ENCODE peak calls at places on chromosomes 16 and 17, in six cellular contexts. One of them, this sample, is unnamed.

GRCh38 chr16:83699817-83700216 is 108.0 kb upstream of the HSBP1 start:
- DNase-seq in NCI-H460: no peak
- DNase-seq in activated naive CD4-positive, alpha-beta T cell: no peak
- DNase-seq in stimulated activated CD4-positive, alpha-beta T cell treated with anti-CD3 and anti-CD28 coated beads, Interleukin-2, amount 100 ng/mL, for 24 hours: no peak
- DNase-seq in choroid plexus epithelial cell: no peak
- DNase-seq in NCI-H1694 treated with DMSO at 0.1 percent for 48 hours: no peak
- DNase-seq in this sample: no peak

GRCh38 chr17:45394001-45394912 is 38.4 kb downstream of the ARHGAP27 start:
- DNase-seq in NCI-H460: no peak
- DNase-seq in activated naive CD4-positive, alpha-beta T cell: no peak
- DNase-seq in stimulated activated CD4-positive, alpha-beta T cell treated with anti-CD3 and anti-CD28 coated beads, Interleukin-2, amount 100 ng/mL, for 24 hours: no peak
- DNase-seq in choroid plexus epithelial cell: no peak
- DNase-seq in NCI-H1694 treated with DMSO at 0.1 percent for 48 hours: peak
- DNase-seq in this sample: no peak

GRCh38 chr16:82152641-82153094 is 17.4 kb downstream of the MPHOSPH6 start:
- DNase-seq in NCI-H460: no peak
- DNase-seq in activated naive CD4-positive, alpha-beta T cell: no peak
- DNase-seq in stimulated activated CD4-positive, alpha-beta T cell treated with anti-CD3 and anti-CD28 coated beads, Interleukin-2, amount 100 ng/mL, for 24 hours: no peak
- DNase-seq in choroid plexus epithelial cell: peak
- DNase-seq in NCI-H1694 treated with DMSO at 0.1 percent for 48 hours: no peak
- DNase-seq in this sample: no peak

GRCh38 chr16:56211471-56211944 is 20.2 kb downstream of the GNAO1 start:
- DNase-seq in NCI-H460: no peak
- DNase-seq in activated naive CD4-positive, alpha-beta T cell: no peak
- DNase-seq in stimulated activated CD4-positive, alpha-beta T cell treated with anti-CD3 and anti-CD28 coated beads, Interleukin-2, amount 100 ng/mL, for 24 hours: no peak
- DNase-seq in choroid plexus epithelial cell: no peak
- DNase-seq in NCI-H1694 treated with DMSO at 0.1 percent for 48 hours: no peak
- DNase-seq in this sample: no peak

GRCh38 chr16:87487361-87487924 is 5.4 kb downstream of the ZCCHC14 start:
- DNase-seq in NCI-H460: no peak
- DNase-seq in activated naive CD4-positive, alpha-beta T cell: no peak
- DNase-seq in stimulated activated CD4-positive, alpha-beta T cell treated with anti-CD3 and anti-CD28 coated beads, Interleukin-2, amount 100 ng/mL, for 24 hours: peak
- DNase-seq in choroid plexus epithelial cell: no peak
- DNase-seq in NCI-H1694 treated with DMSO at 0.1 percent for 48 hours: no peak
- DNase-seq in this sample: peak

GRCh38 chr17:35086931-35087573 is 23.5 kb upstream of the RFFL start:
- DNase-seq in NCI-H460: no peak
- DNase-seq in activated naive CD4-positive, alpha-beta T cell: no peak
- DNase-seq in stimulated activated CD4-positive, alpha-beta T cell treated with anti-CD3 and anti-CD28 coated beads, Interleukin-2, amount 100 ng/mL, for 24 hours: no peak
- DNase-seq in choroid plexus epithelial cell: no peak
- DNase-seq in NCI-H1694 treated with DMSO at 0.1 percent for 48 hours: no peak
- DNase-seq in this sample: no peak

GRCh38 chr16:46894011-46894672 is 10.0 kb downstream of the GPT2 start:
- DNase-seq in NCI-H460: no peak
- DNase-seq in activated naive CD4-positive, alpha-beta T cell: no peak
- DNase-seq in stimulated activated CD4-positive, alpha-beta T cell treated with anti-CD3 and anti-CD28 coated beads, Interleukin-2, amount 100 ng/mL, for 24 hours: no peak
- DNase-seq in choroid plexus epithelial cell: peak
- DNase-seq in NCI-H1694 treated with DMSO at 0.1 percent for 48 hours: no peak
- DNase-seq in this sample: no peak

GRCh38 chr17:34313164-34313563 is 6.1 kb upstream of the CCL8 start:
- DNase-seq in NCI-H460: no peak
- DNase-seq in activated naive CD4-positive, alpha-beta T cell: no peak
- DNase-seq in stimulated activated CD4-positive, alpha-beta T cell treated with anti-CD3 and anti-CD28 coated beads, Interleukin-2, amount 100 ng/mL, for 24 hours: no peak
- DNase-seq in choroid plexus epithelial cell: peak
- DNase-seq in NCI-H1694 treated with DMSO at 0.1 percent for 48 hours: no peak
- DNase-seq in this sample: no peak

GRCh38 chr17:42406602-42407288 is 16.3 kb downstream of the CAVIN1 start:
- DNase-seq in NCI-H460: no peak
- DNase-seq in activated naive CD4-positive, alpha-beta T cell: no peak
- DNase-seq in stimulated activated CD4-positive, alpha-beta T cell treated with anti-CD3 and anti-CD28 coated beads, Interleukin-2, amount 100 ng/mL, for 24 hours: no peak
- DNase-seq in choroid plexus epithelial cell: no peak
- DNase-seq in NCI-H1694 treated with DMSO at 0.1 percent for 48 hours: no peak
- DNase-seq in this sample: no peak

GRCh38 chr17:82536220-82537201 is 17.0 kb downstream of the FOXK2 start:
- DNase-seq in NCI-H460: no peak
- DNase-seq in activated naive CD4-positive, alpha-beta T cell: no peak
- DNase-seq in stimulated activated CD4-positive, alpha-beta T cell treated with anti-CD3 and anti-CD28 coated beads, Interleukin-2, amount 100 ng/mL, for 24 hours: no peak
- DNase-seq in choroid plexus epithelial cell: peak
- DNase-seq in NCI-H1694 treated with DMSO at 0.1 percent for 48 hours: no peak
- DNase-seq in this sample: no peak

GRCh38 chr16:35713762-35714650 is 2254.6 kb downstream of the TP53TG3F start:
- DNase-seq in NCI-H460: no peak
- DNase-seq in activated naive CD4-positive, alpha-beta T cell: no peak
- DNase-seq in stimulated activated CD4-positive, alpha-beta T cell treated with anti-CD3 and anti-CD28 coated beads, Interleukin-2, amount 100 ng/mL, for 24 hours: no peak
- DNase-seq in choroid plexus epithelial cell: no peak
- DNase-seq in NCI-H1694 treated with DMSO at 0.1 percent for 48 hours: no peak
- DNase-seq in this sample: no peak

GRCh38 chr16:3731126-3731935 is 14.0 kb upstream of the TRAP1 start:
- DNase-seq in NCI-H460: no peak
- DNase-seq in activated naive CD4-positive, alpha-beta T cell: no peak
- DNase-seq in stimulated activated CD4-positive, alpha-beta T cell treated with anti-CD3 and anti-CD28 coated beads, Interleukin-2, amount 100 ng/mL, for 24 hours: no peak
- DNase-seq in choroid plexus epithelial cell: no peak
- DNase-seq in NCI-H1694 treated with DMSO at 0.1 percent for 48 hours: no peak
- DNase-seq in this sample: no peak

GRCh38 chr16:27330542-27330941 is 16.8 kb downstream of the IL4R start:
- DNase-seq in NCI-H460: no peak
- DNase-seq in activated naive CD4-positive, alpha-beta T cell: no peak
- DNase-seq in stimulated activated CD4-positive, alpha-beta T cell treated with anti-CD3 and anti-CD28 coated beads, Interleukin-2, amount 100 ng/mL, for 24 hours: no peak
- DNase-seq in choroid plexus epithelial cell: peak
- DNase-seq in NCI-H1694 treated with DMSO at 0.1 percent for 48 hours: no peak
- DNase-seq in this sample: no peak

GRCh38 chr17:28282596-28282995 is 36.4 kb upstream of the TMEM97 start:
- DNase-seq in NCI-H460: no peak
- DNase-seq in activated naive CD4-positive, alpha-beta T cell: no peak
- DNase-seq in stimulated activated CD4-positive, alpha-beta T cell treated with anti-CD3 and anti-CD28 coated beads, Interleukin-2, amount 100 ng/mL, for 24 hours: no peak
- DNase-seq in choroid plexus epithelial cell: peak
- DNase-seq in NCI-H1694 treated with DMSO at 0.1 percent for 48 hours: peak
- DNase-seq in this sample: peak

GRCh38 chr16:28932339-28933141 is 769 bp downstream of the CD19 start:
- DNase-seq in NCI-H460: no peak
- DNase-seq in activated naive CD4-positive, alpha-beta T cell: no peak
- DNase-seq in stimulated activated CD4-positive, alpha-beta T cell treated with anti-CD3 and anti-CD28 coated beads, Interleukin-2, amount 100 ng/mL, for 24 hours: no peak
- DNase-seq in choroid plexus epithelial cell: no peak
- DNase-seq in NCI-H1694 treated with DMSO at 0.1 percent for 48 hours: no peak
- DNase-seq in this sample: no peak